ENCODE peak calls at places on chromosomes 11 and 22, in nine cellular contexts. C is globus pallidus, G is NCI-H1105 treated with DMSO at 0.1 percent for 48 hours, Q is nucleus accumbens, K is upper lobe of right lung, U is KBM-7, J is choroid plexus epithelial cell, S is iris pigment epithelial cell, N is NCI-H2227 treated with DMSO at 0.1 percent for 48 hours. B is an unnamed sample.

GRCh38 chr11:27677108-27677507 is 23.1 kb downstream of the BDNF start:
- DNase-seq in J (no peak), K (no peak), U (no peak), Q (no peak), S (no peak), G (no peak), C (no peak), N (no peak), B (no peak)

GRCh38 chr11:66548041-66548440 is 1.3 kb downstream of the ACTN3 start:
- DNase-seq in Q (no peak), U (no peak), G (no peak), C (no peak), N (no peak), K (no peak), J (no peak), S (no peak), B (no peak)

GRCh38 chr11:46291441-46292143 is 14.1 kb downstream of the CREB3L1 start:
- DNase-seq in C (no peak), N (no peak), Q (no peak), G (no peak), K (no peak), S (peak), J (peak), U (no peak), B (no peak)

GRCh38 chr11:64294665-64295289 is 3.7 kb downstream of the KCNK4 start:
- DNase-seq in J (peak), Q (no peak), K (no peak), U (no peak), C (no peak), G (no peak), S (peak), N (no peak), B (no peak)

GRCh38 chr11:46414899-46415298 is 23.3 kb upstream of the CHRM4 start:
- DNase-seq in Q (no peak), C (no peak), U (no peak), J (no peak), S (no peak), N (no peak), G (peak), K (peak), B (no peak)

GRCh38 chr11:11916981-11917399 is 75.2 kb downstream of the USP47 start:
- DNase-seq in S (peak), N (no peak), G (no peak), C (no peak), U (no peak), K (no peak), Q (no peak), J (peak), B (no peak)

GRCh38 chr11:11449327-11449726 is 96.3 kb upstream of the CSNK2A3 start:
- DNase-seq in N (no peak), K (no peak), Q (no peak), J (no peak), G (no peak), S (no peak), U (no peak), C (no peak), B (no peak)

GRCh38 chr11:129699711-129700304 is 115.8 kb upstream of the TMEM45B start:
- DNase-seq in Q (no peak), K (peak), G (no peak), J (peak), C (no peak), N (no peak), S (no peak), U (no peak), B (no peak)

GRCh38 chr11:57460756-57461749 is 725 bp downstream of the RTN4RL2 start:
- DNase-seq in S (no peak), C (no peak), K (no peak), Q (no peak), G (peak), N (no peak), U (no peak), J (no peak), B (no peak)

GRCh38 chr11:35182317-35182939 is 43.5 kb downstream of the CD44 start:
- DNase-seq in N (no peak), J (no peak), K (no peak), S (no peak), C (no peak), Q (no peak), U (no peak), G (no peak), B (no peak)

GRCh38 chr11:45649544-45650165 is 15.8 kb downstream of the CHST1 start:
- DNase-seq in Q (no peak), C (no peak), U (no peak), G (no peak), S (no peak), K (no peak), N (no peak), J (no peak), B (no peak)

GRCh38 chr11:46674463-46675287 is 25.7 kb downstream of the ARHGAP1 start:
- DNase-seq in N (no peak), C (no peak), U (peak), Q (no peak), S (peak), J (peak), K (peak), G (no peak), B (no peak)

GRCh38 chr22:27771637-27772369 is 29.8 kb downstream of the MN1 start:
- DNase-seq in C (no peak), Q (no peak), G (peak), N (no peak), K (no peak), J (no peak), S (no peak), U (no peak), B (no peak)

GRCh38 chr22:32177221-32177765 is 18.2 kb upstream of the C22orf42 start:
- DNase-seq in N (no peak), U (peak), S (no peak), Q (no peak), K (no peak), G (no peak), J (peak), C (no peak), B (no peak)

GRCh38 chr11:94127632-94128031 is 1.0 kb upstream of the PANX1 start:
- DNase-seq in Q (no peak), K (no peak), J (no peak), S (no peak), G (no peak), C (no peak), N (no peak), U (no peak), B (no peak)

B was measured in SW 1271.